ENCODE peak calls at places on chromosomes 16 and 17, in ten cellular contexts. O is M059J; W is stimulated activated naive B cell treated with anti-CD40 and anti-IgM and Interleukin-4, amounts not matched to agents 10 μg/mL and 1 μg/mL and 100 μg/mL, for 72 hours; X is GM12865; J is HFFc6; L is stimulated activated CD8-positive, alpha-beta memory T cell treated with anti-CD3 and anti-CD28 coated beads, Interleukin-4, amount 100 ng/mL, for 1 hour; A is spleen; T is endothelial cell; Y is NB4; C is Calu3. H is an unnamed sample.

GRCh38 chr16:68009157-68009735 is 6.5 kb downstream of the DPEP2NB start:
- DNase-seq in C (no peak), T (no peak), Y (no peak), L (no peak), O (no peak), W (no peak), X (no peak), J (no peak), A (no peak), H (no peak)

GRCh38 chr17:8665681-8666080 is 35.2 kb upstream of the MYH10 start:
- DNase-seq in A (no peak), O (no peak), Y (no peak), J (no peak), W (no peak), T (no peak), C (no peak), X (no peak), L (no peak), H (no peak)

GRCh38 chr17:74795327-74796020 is 19.3 kb upstream of the NAT9 start:
- DNase-seq in Y (no peak), W (no peak), X (no peak), T (no peak), O (no peak), A (no peak), L (no peak), J (no peak), C (no peak), H (no peak)

GRCh38 chr17:65684631-65685030 is 123.2 kb upstream of the AXIN2 start:
- DNase-seq in Y (peak; percentile 4), X (no peak), T (no peak), W (no peak), L (no peak), O (peak; percentile 8), J (no peak), A (no peak), C (no peak), H (no peak)

GRCh38 chr17:19867654-19868395 is at the start of gene ULK2:
- DNase-seq in J (peak; percentile 6), A (peak; percentile 86), L (no peak), X (peak; percentile 86), C (peak; percentile 51), O (peak; percentile 40), W (peak; percentile 35), Y (peak; percentile 68), T (peak; percentile 73), H (peak; percentile 71)

GRCh38 chr16:57480127-57480753 is 6.1 kb downstream of the DOK4 start:
- DNase-seq in T (no peak), X (no peak), L (no peak), Y (no peak), C (peak; percentile 88), W (no peak), O (peak; percentile 10), J (peak; percentile 36), A (peak; percentile 74), H (no peak)

GRCh38 chr17:81336930-81337325 is 41.8 kb upstream of the SLC38A10 start:
- DNase-seq in W (no peak), L (no peak), Y (no peak), X (no peak), J (no peak), A (peak; percentile 67), T (no peak), C (no peak), O (no peak), H (no peak)

GRCh38 chr16:10922328-10923145 is 19.7 kb downstream of the DEXI start:
- DNase-seq in A (peak; percentile 85), O (no peak), X (no peak), L (no peak), T (no peak), W (no peak), C (no peak), J (no peak), Y (no peak), H (no peak)

GRCh38 chr17:57989011-57989345 is 924 bp upstream of the VEZF1 start:
- DNase-seq in C (peak; percentile 34), J (peak; percentile 55), Y (no peak), X (no peak), O (no peak), A (no peak), T (no peak), W (no peak), L (no peak), H (peak; percentile 63)